ENCODE peak calls at places on chromosomes 1 and 21, in six cellular contexts. I is stimulated activated CD4-positive, alpha-beta T cell treated with anti-CD3 and anti-CD28 coated beads, Interleukin-12 subunit alpha, Interleukin-12 subunit beta, amount 100 ng/mL, for 4 hours; A is left ventricle myocardium inferior; N is activated CD4-positive, alpha-beta T cell treated with anti-CD3 and anti-CD28 coated beads, Interleukin-2, amount 50 U/mL, for 1 hour; O is HFFc6; B is AG10803. U is an unnamed sample.

GRCh38 chr1:5254975-5255374 is 600.6 kb downstream of the AJAP1 start:
- DNase-seq in A (no peak), O (no peak), I (no peak), B (no peak), N (no peak), U (no peak)

GRCh38 chr1:211333906-211334305 is 7.3 kb downstream of the TRAF5 start:
- DNase-seq in O (no peak), B (no peak), N (no peak), A (no peak), I (no peak), U (no peak)

GRCh38 chr21:15430023-15430422 is 299.8 kb upstream of the USP25 start:
- DNase-seq in N (no peak), O (no peak), B (no peak), A (no peak), I (no peak), U (no peak)

GRCh38 chr1:41898191-41898713 is 20.5 kb downstream of the HIVEP3 start:
- DNase-seq in A (no peak), O (no peak), I (peak; percentile 48), B (peak; percentile 58), N (peak; percentile 66), U (no peak)

GRCh38 chr1:169484683-169485426 is 889 bp downstream of the SLC19A2 start:
- DNase-seq in O (peak; percentile 59), A (peak; percentile 33), B (peak; percentile 68), N (peak; percentile 15), I (peak; percentile 26), U (peak; percentile 81)

GRCh38 chr1:174726167-174726879 is 273.4 kb upstream of the CACYBP start:
- DNase-seq in O (peak; percentile 43), A (no peak), N (no peak), I (no peak), B (peak; percentile 51), U (no peak)

GRCh38 chr1:183212870-183213269 is 26.8 kb downstream of the LAMC2 start:
- DNase-seq in A (no peak), N (no peak), B (no peak), I (no peak), O (no peak), U (no peak)

GRCh38 chr1:214685906-214686305 is 82.9 kb downstream of the CENPF start:
- DNase-seq in A (no peak), O (no peak), N (no peak), B (peak; percentile 15), I (no peak), U (no peak)

GRCh38 chr1:25711555-25712298 is 88.3 kb upstream of the SELENON start:
- DNase-seq in N (peak; percentile 50), A (peak; percentile 42), I (peak; percentile 58), B (no peak), O (no peak), U (no peak)

GRCh38 chr1:8595919-8596318 is 221.5 kb downstream of the RERE start:
- DNase-seq in I (no peak), O (peak; percentile 11), A (no peak), N (no peak), B (no peak), U (no peak)

GRCh38 chr1:109719337-109719837 is 7.3 kb downstream of the GSTM5 start:
- DNase-seq in N (no peak), A (no peak), O (peak; percentile 58), I (no peak), B (peak; percentile 62), U (no peak)

U was measured in psoas muscle.